ENCODE peak calls at places on chromosome 15, in seven cellular contexts. One of them, this sample, is unnamed.

GRCh38 chr15:71899665-71900064 is 89.3 kb downstream of the NR2E3 start:
- DNase-seq in caudate nucleus: no peak
- DNase-seq in left ventricle myocardium inferior: no peak
- DNase-seq in right cardiac atrium: no peak
- DNase-seq in fibroblast of lung: no peak
- DNase-seq in HCT116: no peak
- DNase-seq in IMR-90: no peak
- DNase-seq in this sample: no peak

GRCh38 chr15:57112178-57112577 is 193.7 kb downstream of the TCF12 start:
- DNase-seq in caudate nucleus: no peak
- DNase-seq in left ventricle myocardium inferior: no peak
- DNase-seq in right cardiac atrium: no peak
- DNase-seq in fibroblast of lung: no peak
- DNase-seq in HCT116: no peak
- DNase-seq in IMR-90: peak
- DNase-seq in this sample: no peak

GRCh38 chr15:82398785-82399184 is 30.8 kb upstream of the GOLGA6L9 start:
- DNase-seq in caudate nucleus: no peak
- DNase-seq in left ventricle myocardium inferior: no peak
- DNase-seq in right cardiac atrium: no peak
- DNase-seq in fibroblast of lung: no peak
- DNase-seq in HCT116: no peak
- DNase-seq in IMR-90: no peak
- DNase-seq in this sample: no peak

GRCh38 chr15:51750186-51750585 is 1.2 kb upstream of the TMOD2 start:
- DNase-seq in caudate nucleus: no peak
- DNase-seq in left ventricle myocardium inferior: no peak
- DNase-seq in right cardiac atrium: no peak
- DNase-seq in fibroblast of lung: no peak
- DNase-seq in HCT116: no peak
- DNase-seq in IMR-90: no peak
- DNase-seq in this sample: no peak

GRCh38 chr15:70588613-70589012 is 174.7 kb downstream of the UACA start:
- DNase-seq in caudate nucleus: no peak
- DNase-seq in left ventricle myocardium inferior: no peak
- DNase-seq in right cardiac atrium: no peak
- DNase-seq in fibroblast of lung: no peak
- DNase-seq in HCT116: no peak
- DNase-seq in IMR-90: no peak
- DNase-seq in this sample: no peak

GRCh38 chr15:26662226-26662750 is 110.6 kb downstream of the GABRB3 start:
- DNase-seq in caudate nucleus: no peak
- DNase-seq in left ventricle myocardium inferior: no peak
- DNase-seq in right cardiac atrium: no peak
- DNase-seq in fibroblast of lung: no peak
- DNase-seq in HCT116: no peak
- DNase-seq in IMR-90: no peak
- DNase-seq in this sample: no peak

GRCh38 chr15:73389539-73389938 is 20.8 kb upstream of the HCN4 start:
- DNase-seq in caudate nucleus: no peak
- DNase-seq in left ventricle myocardium inferior: no peak
- DNase-seq in right cardiac atrium: peak
- DNase-seq in fibroblast of lung: no peak
- DNase-seq in HCT116: no peak
- DNase-seq in IMR-90: no peak
- DNase-seq in this sample: no peak

GRCh38 chr15:68643216-68643830 is 64.5 kb downstream of the CORO2B start:
- DNase-seq in caudate nucleus: no peak
- DNase-seq in left ventricle myocardium inferior: no peak
- DNase-seq in right cardiac atrium: no peak
- DNase-seq in fibroblast of lung: no peak
- DNase-seq in HCT116: no peak
- DNase-seq in IMR-90: no peak
- DNase-seq in this sample: no peak

GRCh38 chr15:99399612-99400011 is 148.3 kb downstream of the LRRC28 start:
- DNase-seq in caudate nucleus: no peak
- DNase-seq in left ventricle myocardium inferior: no peak
- DNase-seq in right cardiac atrium: no peak
- DNase-seq in fibroblast of lung: no peak
- DNase-seq in HCT116: no peak
- DNase-seq in IMR-90: no peak
- DNase-seq in this sample: no peak

GRCh38 chr15:58594898-58595297 is 154.6 kb downstream of the ADAM10 start:
- DNase-seq in caudate nucleus: no peak
- DNase-seq in left ventricle myocardium inferior: no peak
- DNase-seq in right cardiac atrium: no peak
- DNase-seq in fibroblast of lung: no peak
- DNase-seq in HCT116: no peak
- DNase-seq in IMR-90: no peak
- DNase-seq in this sample: no peak

GRCh38 chr15:25242957-25243799 is 195.6 kb downstream of the UBE3A start:
- DNase-seq in caudate nucleus: no peak
- DNase-seq in left ventricle myocardium inferior: peak
- DNase-seq in right cardiac atrium: peak
- DNase-seq in fibroblast of lung: no peak
- DNase-seq in HCT116: no peak
- DNase-seq in IMR-90: no peak
- DNase-seq in this sample: no peak

GRCh38 chr15:57892181-57892580 is 173.3 kb downstream of the ALDH1A2 start:
- DNase-seq in caudate nucleus: no peak
- DNase-seq in left ventricle myocardium inferior: no peak
- DNase-seq in right cardiac atrium: no peak
- DNase-seq in fibroblast of lung: peak
- DNase-seq in HCT116: no peak
- DNase-seq in IMR-90: no peak
- DNase-seq in this sample: no peak

GRCh38 chr15:45612790-45613415 is 21.9 kb upstream of the SQOR start:
- DNase-seq in caudate nucleus: no peak
- DNase-seq in left ventricle myocardium inferior: no peak
- DNase-seq in right cardiac atrium: no peak
- DNase-seq in fibroblast of lung: peak
- DNase-seq in HCT116: no peak
- DNase-seq in IMR-90: peak
- DNase-seq in this sample: no peak

GRCh38 chr15:70140543-70141375 is 43.0 kb upstream of the TLE3 start:
- DNase-seq in caudate nucleus: no peak
- DNase-seq in left ventricle myocardium inferior: no peak
- DNase-seq in right cardiac atrium: no peak
- DNase-seq in fibroblast of lung: no peak
- DNase-seq in HCT116: no peak
- DNase-seq in IMR-90: peak
- DNase-seq in this sample: no peak

GRCh38 chr15:88719654-88720053 is 80.8 kb downstream of the ISG20 start:
- DNase-seq in caudate nucleus: no peak
- DNase-seq in left ventricle myocardium inferior: no peak
- DNase-seq in right cardiac atrium: no peak
- DNase-seq in fibroblast of lung: no peak
- DNase-seq in HCT116: no peak
- DNase-seq in IMR-90: no peak
- DNase-seq in this sample: no peak

GRCh38 chr15:77702211-77702957 is 69.7 kb upstream of the LINGO1 start:
- DNase-seq in caudate nucleus: no peak
- DNase-seq in left ventricle myocardium inferior: no peak
- DNase-seq in right cardiac atrium: no peak
- DNase-seq in fibroblast of lung: peak
- DNase-seq in HCT116: no peak
- DNase-seq in IMR-90: peak
- DNase-seq in this sample: no peak

GRCh38 chr15:68209735-68210408 is 4.7 kb upstream of the CALML4 start:
- DNase-seq in caudate nucleus: no peak
- DNase-seq in left ventricle myocardium inferior: peak
- DNase-seq in right cardiac atrium: no peak
- DNase-seq in fibroblast of lung: no peak
- DNase-seq in HCT116: no peak
- DNase-seq in IMR-90: no peak
- DNase-seq in this sample: no peak

GRCh38 chr15:68983821-68984517 is 30.5 kb upstream of the NOX5 start:
- DNase-seq in caudate nucleus: no peak
- DNase-seq in left ventricle myocardium inferior: no peak
- DNase-seq in right cardiac atrium: no peak
- DNase-seq in fibroblast of lung: no peak
- DNase-seq in HCT116: no peak
- DNase-seq in IMR-90: peak
- DNase-seq in this sample: no peak

GRCh38 chr15:28947241-28947674 is 61.5 kb downstream of the APBA2 start:
- DNase-seq in caudate nucleus: no peak
- DNase-seq in left ventricle myocardium inferior: no peak
- DNase-seq in right cardiac atrium: no peak
- DNase-seq in fibroblast of lung: no peak
- DNase-seq in HCT116: no peak
- DNase-seq in IMR-90: no peak
- DNase-seq in this sample: no peak

GRCh38 chr15:99507016-99507731 is 58.6 kb upstream of the MEF2A start:
- DNase-seq in caudate nucleus: no peak
- DNase-seq in left ventricle myocardium inferior: peak
- DNase-seq in right cardiac atrium: peak
- DNase-seq in fibroblast of lung: peak
- DNase-seq in HCT116: no peak
- DNase-seq in IMR-90: peak
- DNase-seq in this sample: no peak

GRCh38 chr15:65370885-65371284 is 6.9 kb downstream of the IGDCC3 start:
- DNase-seq in caudate nucleus: no peak
- DNase-seq in left ventricle myocardium inferior: no peak
- DNase-seq in right cardiac atrium: no peak
- DNase-seq in fibroblast of lung: no peak
- DNase-seq in HCT116: no peak
- DNase-seq in IMR-90: no peak
- DNase-seq in this sample: no peak

DNA sequence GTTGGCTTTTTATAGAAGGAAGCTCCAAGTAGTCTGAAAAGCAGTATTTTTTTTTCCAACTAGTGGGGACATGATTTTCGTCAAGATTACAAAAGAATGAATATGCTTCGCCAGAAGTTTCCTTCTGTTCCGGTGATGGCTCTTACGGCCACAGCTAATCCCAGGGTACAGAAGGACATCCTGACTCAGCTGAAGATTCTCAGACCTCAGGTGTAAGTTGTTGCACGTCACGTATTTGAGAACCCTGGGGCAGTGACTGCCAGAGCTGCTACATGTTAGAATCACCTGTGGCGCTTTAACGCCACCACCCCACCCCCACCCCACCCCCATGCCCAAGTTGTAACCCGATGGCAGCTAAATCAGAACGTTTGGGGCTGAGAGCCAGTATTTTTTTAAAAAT is 52.2 kb downstream of the BLM start:
- DNase-seq in caudate nucleus: no peak
- DNase-seq in left ventricle myocardium inferior: no peak
- DNase-seq in right cardiac atrium: no peak
- DNase-seq in fibroblast of lung: no peak
- DNase-seq in HCT116: no peak
- DNase-seq in IMR-90: no peak
- DNase-seq in this sample: peak
- H3K27ac ChIP-seq in caudate nucleus: no peak
- H3K27ac ChIP-seq in left ventricle myocardium inferior: peak
- H3K27ac ChIP-seq in right cardiac atrium: peak
- H3K27ac ChIP-seq in fibroblast of lung: no peak
- H3K27ac ChIP-seq in HCT116: no peak
- H3K27ac ChIP-seq in IMR-90: no peak
- H3K27ac ChIP-seq in this sample: peak

GRCh38 chr15:93854088-93854487 is 377.3 kb upstream of the MCTP2 start:
- DNase-seq in caudate nucleus: no peak
- DNase-seq in left ventricle myocardium inferior: no peak
- DNase-seq in right cardiac atrium: no peak
- DNase-seq in fibroblast of lung: no peak
- DNase-seq in HCT116: no peak
- DNase-seq in IMR-90: no peak
- DNase-seq in this sample: no peak

GRCh38 chr15:93852761-93853160 is 378.6 kb upstream of the MCTP2 start:
- DNase-seq in caudate nucleus: no peak
- DNase-seq in left ventricle myocardium inferior: no peak
- DNase-seq in right cardiac atrium: no peak
- DNase-seq in fibroblast of lung: no peak
- DNase-seq in HCT116: no peak
- DNase-seq in IMR-90: no peak
- DNase-seq in this sample: peak
- H3K27ac ChIP-seq in caudate nucleus: no peak
- H3K27ac ChIP-seq in left ventricle myocardium inferior: no peak
- H3K27ac ChIP-seq in right cardiac atrium: no peak
- H3K27ac ChIP-seq in fibroblast of lung: no peak
- H3K27ac ChIP-seq in HCT116: no peak
- H3K27ac ChIP-seq in IMR-90: no peak
- H3K27ac ChIP-seq in this sample: no peak

GRCh38 chr15:101127503-101128076 is 124.3 kb downstream of the CHSY1 start:
- DNase-seq in caudate nucleus: no peak
- DNase-seq in left ventricle myocardium inferior: peak
- DNase-seq in right cardiac atrium: peak
- DNase-seq in fibroblast of lung: peak
- DNase-seq in HCT116: peak
- DNase-seq in IMR-90: peak
- DNase-seq in this sample: peak

GRCh38 chr15:101128696-101129095 is 123.2 kb downstream of the CHSY1 start:
- DNase-seq in caudate nucleus: no peak
- DNase-seq in left ventricle myocardium inferior: no peak
- DNase-seq in right cardiac atrium: no peak
- DNase-seq in fibroblast of lung: no peak
- DNase-seq in HCT116: no peak
- DNase-seq in IMR-90: no peak
- DNase-seq in this sample: no peak

GRCh38 chr15:101124731-101125558 is 126.9 kb downstream of the CHSY1 start:
- DNase-seq in caudate nucleus: no peak
- DNase-seq in left ventricle myocardium inferior: no peak
- DNase-seq in right cardiac atrium: no peak
- DNase-seq in fibroblast of lung: peak
- DNase-seq in HCT116: peak
- DNase-seq in IMR-90: peak
- DNase-seq in this sample: no peak

GRCh38 chr15:101128191-101128590 is 123.7 kb downstream of the CHSY1 start:
- DNase-seq in caudate nucleus: no peak
- DNase-seq in left ventricle myocardium inferior: no peak
- DNase-seq in right cardiac atrium: no peak
- DNase-seq in fibroblast of lung: peak
- DNase-seq in HCT116: no peak
- DNase-seq in IMR-90: peak
- DNase-seq in this sample: peak

GRCh38 chr15:101126618-101127502 is 125.0 kb downstream of the CHSY1 start:
- DNase-seq in caudate nucleus: no peak
- DNase-seq in left ventricle myocardium inferior: no peak
- DNase-seq in right cardiac atrium: peak
- DNase-seq in fibroblast of lung: peak
- DNase-seq in HCT116: no peak
- DNase-seq in IMR-90: peak
- DNase-seq in this sample: no peak
- H3K27ac ChIP-seq in caudate nucleus: peak
- H3K27ac ChIP-seq in left ventricle myocardium inferior: peak
- H3K27ac ChIP-seq in right cardiac atrium: peak
- H3K27ac ChIP-seq in fibroblast of lung: peak
- H3K27ac ChIP-seq in HCT116: peak
- H3K27ac ChIP-seq in IMR-90: peak
- H3K27ac ChIP-seq in this sample: peak

DNA sequence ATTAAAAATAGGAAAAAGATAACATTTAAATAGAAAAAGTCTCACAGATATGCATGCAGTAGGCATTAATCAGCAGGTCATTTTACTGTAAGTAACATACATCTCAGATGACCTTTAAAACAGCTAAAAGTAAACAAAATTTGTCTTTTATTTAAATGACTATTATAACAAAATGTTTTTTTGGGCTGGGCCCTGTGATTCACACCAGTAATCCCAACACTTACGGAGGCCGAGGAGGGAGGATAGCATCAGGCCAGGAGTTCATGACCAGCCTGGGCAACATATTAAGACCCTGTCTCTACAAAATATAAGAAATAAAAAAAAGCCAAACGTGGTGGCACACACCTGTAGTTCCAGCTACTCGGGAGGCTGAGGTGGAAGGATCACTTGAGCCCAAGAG is 14.8 kb downstream of the IQGAP1 start:
- DNase-seq in caudate nucleus: no peak
- DNase-seq in left ventricle myocardium inferior: no peak
- DNase-seq in right cardiac atrium: no peak
- DNase-seq in fibroblast of lung: no peak
- DNase-seq in HCT116: no peak
- DNase-seq in IMR-90: no peak
- DNase-seq in this sample: no peak
- H3K27ac ChIP-seq in caudate nucleus: no peak
- H3K27ac ChIP-seq in left ventricle myocardium inferior: peak
- H3K27ac ChIP-seq in right cardiac atrium: peak
- H3K27ac ChIP-seq in fibroblast of lung: peak
- H3K27ac ChIP-seq in HCT116: peak
- H3K27ac ChIP-seq in IMR-90: peak
- H3K27ac ChIP-seq in this sample: peak